ENCODE peak calls at places on chromosomes 5 and 9, in ten cellular contexts. One of them, this sample, is unnamed.

GRCh38 chr5:130678637-130679036 is 486.4 kb downstream of the HINT1 start:
- DNase-seq in sigmoid colon: no peak
- DNase-seq in activated T-helper 1 cell treated with Interleukin-2 at 50 U/mL for 16 hours: no peak
- DNase-seq in progenitor cell of endocrine pancreas: no peak
- DNase-seq in fibroblast of pulmonary artery: no peak
- DNase-seq in breast epithelium: no peak
- DNase-seq in SJSA1: no peak
- DNase-seq in A172: no peak
- DNase-seq in astrocyte: no peak
- DNase-seq in GM10248: no peak
- DNase-seq in this sample: no peak

GRCh38 chr5:6820851-6821479 is 107.7 kb downstream of the TENT4A start:
- DNase-seq in sigmoid colon: no peak
- DNase-seq in activated T-helper 1 cell treated with Interleukin-2 at 50 U/mL for 16 hours: no peak
- DNase-seq in progenitor cell of endocrine pancreas: peak
- DNase-seq in fibroblast of pulmonary artery: peak
- DNase-seq in breast epithelium: no peak
- DNase-seq in SJSA1: no peak
- DNase-seq in A172: peak
- DNase-seq in astrocyte: no peak
- DNase-seq in GM10248: peak
- DNase-seq in this sample: no peak

GRCh38 chr9:83327750-83328622 is 210.2 kb downstream of the FRMD3 start:
- DNase-seq in sigmoid colon: no peak
- DNase-seq in activated T-helper 1 cell treated with Interleukin-2 at 50 U/mL for 16 hours: no peak
- DNase-seq in progenitor cell of endocrine pancreas: no peak
- DNase-seq in fibroblast of pulmonary artery: no peak
- DNase-seq in breast epithelium: no peak
- DNase-seq in SJSA1: no peak
- DNase-seq in A172: no peak
- DNase-seq in astrocyte: no peak
- DNase-seq in GM10248: no peak
- DNase-seq in this sample: no peak

GRCh38 chr5:138212828-138213160 is 329 bp downstream of the CDC23 start:
- DNase-seq in sigmoid colon: no peak
- DNase-seq in activated T-helper 1 cell treated with Interleukin-2 at 50 U/mL for 16 hours: no peak
- DNase-seq in progenitor cell of endocrine pancreas: no peak
- DNase-seq in fibroblast of pulmonary artery: peak
- DNase-seq in breast epithelium: no peak
- DNase-seq in SJSA1: no peak
- DNase-seq in A172: peak
- DNase-seq in astrocyte: peak
- DNase-seq in GM10248: peak
- DNase-seq in this sample: no peak

GRCh38 chr5:116600876-116601275 is 26.3 kb upstream of the SEMA6A start:
- DNase-seq in sigmoid colon: no peak
- DNase-seq in activated T-helper 1 cell treated with Interleukin-2 at 50 U/mL for 16 hours: no peak
- DNase-seq in progenitor cell of endocrine pancreas: no peak
- DNase-seq in fibroblast of pulmonary artery: peak
- DNase-seq in breast epithelium: no peak
- DNase-seq in SJSA1: no peak
- DNase-seq in A172: peak
- DNase-seq in astrocyte: peak
- DNase-seq in GM10248: no peak
- DNase-seq in this sample: no peak

GRCh38 chr9:131477367-131477766 is 25.4 kb upstream of the POMT1 start:
- DNase-seq in sigmoid colon: peak
- DNase-seq in activated T-helper 1 cell treated with Interleukin-2 at 50 U/mL for 16 hours: no peak
- DNase-seq in progenitor cell of endocrine pancreas: no peak
- DNase-seq in fibroblast of pulmonary artery: no peak
- DNase-seq in breast epithelium: no peak
- DNase-seq in SJSA1: no peak
- DNase-seq in A172: no peak
- DNase-seq in astrocyte: no peak
- DNase-seq in GM10248: no peak
- DNase-seq in this sample: no peak

GRCh38 chr9:81183763-81184162 is 505.6 kb downstream of the TLE1 start:
- DNase-seq in sigmoid colon: no peak
- DNase-seq in activated T-helper 1 cell treated with Interleukin-2 at 50 U/mL for 16 hours: no peak
- DNase-seq in progenitor cell of endocrine pancreas: no peak
- DNase-seq in fibroblast of pulmonary artery: peak
- DNase-seq in breast epithelium: no peak
- DNase-seq in SJSA1: no peak
- DNase-seq in A172: peak
- DNase-seq in astrocyte: peak
- DNase-seq in GM10248: no peak
- DNase-seq in this sample: no peak

GRCh38 chr5:100423330-100423729 is 111.8 kb upstream of the FAM174A start:
- DNase-seq in sigmoid colon: no peak
- DNase-seq in activated T-helper 1 cell treated with Interleukin-2 at 50 U/mL for 16 hours: no peak
- DNase-seq in progenitor cell of endocrine pancreas: no peak
- DNase-seq in fibroblast of pulmonary artery: peak
- DNase-seq in breast epithelium: no peak
- DNase-seq in SJSA1: no peak
- DNase-seq in A172: peak
- DNase-seq in astrocyte: no peak
- DNase-seq in GM10248: no peak
- DNase-seq in this sample: no peak

GRCh38 chr9:21670374-21670773 is 132.1 kb upstream of the MTAP start:
- DNase-seq in sigmoid colon: no peak
- DNase-seq in activated T-helper 1 cell treated with Interleukin-2 at 50 U/mL for 16 hours: no peak
- DNase-seq in progenitor cell of endocrine pancreas: no peak
- DNase-seq in fibroblast of pulmonary artery: no peak
- DNase-seq in breast epithelium: no peak
- DNase-seq in SJSA1: no peak
- DNase-seq in A172: no peak
- DNase-seq in astrocyte: peak
- DNase-seq in GM10248: no peak
- DNase-seq in this sample: no peak

GRCh38 chr5:61311836-61312808 is 19.9 kb upstream of the ZSWIM6 start:
- DNase-seq in sigmoid colon: no peak
- DNase-seq in activated T-helper 1 cell treated with Interleukin-2 at 50 U/mL for 16 hours: no peak
- DNase-seq in progenitor cell of endocrine pancreas: no peak
- DNase-seq in fibroblast of pulmonary artery: peak
- DNase-seq in breast epithelium: no peak
- DNase-seq in SJSA1: peak
- DNase-seq in A172: peak
- DNase-seq in astrocyte: peak
- DNase-seq in GM10248: no peak
- DNase-seq in this sample: peak

GRCh38 chr9:3868466-3868865 is 342.7 kb upstream of the RFX3 start:
- DNase-seq in sigmoid colon: no peak
- DNase-seq in activated T-helper 1 cell treated with Interleukin-2 at 50 U/mL for 16 hours: no peak
- DNase-seq in progenitor cell of endocrine pancreas: no peak
- DNase-seq in fibroblast of pulmonary artery: peak
- DNase-seq in breast epithelium: no peak
- DNase-seq in SJSA1: no peak
- DNase-seq in A172: no peak
- DNase-seq in astrocyte: no peak
- DNase-seq in GM10248: no peak
- DNase-seq in this sample: no peak

GRCh38 chr9:6566409-6567139 is 79.0 kb downstream of the GLDC start:
- DNase-seq in sigmoid colon: no peak
- DNase-seq in activated T-helper 1 cell treated with Interleukin-2 at 50 U/mL for 16 hours: peak
- DNase-seq in progenitor cell of endocrine pancreas: no peak
- DNase-seq in fibroblast of pulmonary artery: peak
- DNase-seq in breast epithelium: no peak
- DNase-seq in SJSA1: peak
- DNase-seq in A172: peak
- DNase-seq in astrocyte: peak
- DNase-seq in GM10248: peak
- DNase-seq in this sample: peak

GRCh38 chr5:14720236-14720923 is 55.9 kb downstream of the OTULIN start:
- DNase-seq in sigmoid colon: no peak
- DNase-seq in activated T-helper 1 cell treated with Interleukin-2 at 50 U/mL for 16 hours: no peak
- DNase-seq in progenitor cell of endocrine pancreas: no peak
- DNase-seq in fibroblast of pulmonary artery: peak
- DNase-seq in breast epithelium: no peak
- DNase-seq in SJSA1: no peak
- DNase-seq in A172: no peak
- DNase-seq in astrocyte: peak
- DNase-seq in GM10248: no peak
- DNase-seq in this sample: no peak

GRCh38 chr5:143871672-143872071 is 59.7 kb downstream of the HMHB1 start:
- DNase-seq in sigmoid colon: no peak
- DNase-seq in activated T-helper 1 cell treated with Interleukin-2 at 50 U/mL for 16 hours: no peak
- DNase-seq in progenitor cell of endocrine pancreas: no peak
- DNase-seq in fibroblast of pulmonary artery: no peak
- DNase-seq in breast epithelium: no peak
- DNase-seq in SJSA1: no peak
- DNase-seq in A172: no peak
- DNase-seq in astrocyte: no peak
- DNase-seq in GM10248: no peak
- DNase-seq in this sample: no peak

GRCh38 chr5:132207783-132208182 is 19.9 kb downstream of the P4HA2 start:
- DNase-seq in sigmoid colon: no peak
- DNase-seq in activated T-helper 1 cell treated with Interleukin-2 at 50 U/mL for 16 hours: no peak
- DNase-seq in progenitor cell of endocrine pancreas: no peak
- DNase-seq in fibroblast of pulmonary artery: no peak
- DNase-seq in breast epithelium: no peak
- DNase-seq in SJSA1: no peak
- DNase-seq in A172: no peak
- DNase-seq in astrocyte: no peak
- DNase-seq in GM10248: no peak
- DNase-seq in this sample: no peak

GRCh38 chr5:8843766-8844165 is 702.1 kb downstream of the SEMA5A start:
- DNase-seq in sigmoid colon: no peak
- DNase-seq in activated T-helper 1 cell treated with Interleukin-2 at 50 U/mL for 16 hours: no peak
- DNase-seq in progenitor cell of endocrine pancreas: no peak
- DNase-seq in fibroblast of pulmonary artery: peak
- DNase-seq in breast epithelium: no peak
- DNase-seq in SJSA1: no peak
- DNase-seq in A172: peak
- DNase-seq in astrocyte: peak
- DNase-seq in GM10248: no peak
- DNase-seq in this sample: no peak

GRCh38 chr9:116939605-116940004 is 252.5 kb downstream of the TRIM32 start:
- DNase-seq in sigmoid colon: no peak
- DNase-seq in activated T-helper 1 cell treated with Interleukin-2 at 50 U/mL for 16 hours: no peak
- DNase-seq in progenitor cell of endocrine pancreas: no peak
- DNase-seq in fibroblast of pulmonary artery: peak
- DNase-seq in breast epithelium: no peak
- DNase-seq in SJSA1: no peak
- DNase-seq in A172: no peak
- DNase-seq in astrocyte: peak
- DNase-seq in GM10248: no peak
- DNase-seq in this sample: no peak

GRCh38 chr5:28014779-28015178 is 976.4 kb upstream of the CDH9 start:
- DNase-seq in sigmoid colon: no peak
- DNase-seq in activated T-helper 1 cell treated with Interleukin-2 at 50 U/mL for 16 hours: no peak
- DNase-seq in progenitor cell of endocrine pancreas: no peak
- DNase-seq in fibroblast of pulmonary artery: peak
- DNase-seq in breast epithelium: no peak
- DNase-seq in SJSA1: no peak
- DNase-seq in A172: peak
- DNase-seq in astrocyte: no peak
- DNase-seq in GM10248: no peak
- DNase-seq in this sample: no peak

GRCh38 chr5:180620014-180620413 is 28.7 kb upstream of the SCGB3A1 start:
- DNase-seq in sigmoid colon: no peak
- DNase-seq in activated T-helper 1 cell treated with Interleukin-2 at 50 U/mL for 16 hours: no peak
- DNase-seq in progenitor cell of endocrine pancreas: no peak
- DNase-seq in fibroblast of pulmonary artery: no peak
- DNase-seq in breast epithelium: no peak
- DNase-seq in SJSA1: no peak
- DNase-seq in A172: no peak
- DNase-seq in astrocyte: no peak
- DNase-seq in GM10248: no peak
- DNase-seq in this sample: no peak

GRCh38 chr9:88696501-88696900 is 161.5 kb downstream of the NXNL2 start:
- DNase-seq in sigmoid colon: no peak
- DNase-seq in activated T-helper 1 cell treated with Interleukin-2 at 50 U/mL for 16 hours: no peak
- DNase-seq in progenitor cell of endocrine pancreas: no peak
- DNase-seq in fibroblast of pulmonary artery: no peak
- DNase-seq in breast epithelium: no peak
- DNase-seq in SJSA1: no peak
- DNase-seq in A172: no peak
- DNase-seq in astrocyte: no peak
- DNase-seq in GM10248: no peak
- DNase-seq in this sample: no peak

This sample was measured in T1000.